ENCODE peak calls at places on chromosome 5, in nine cellular contexts. One of them, this sample, is unnamed.

GRCh38 chr5:10297646-10298204 is 10.0 kb downstream of the CMBL start:
- DNase-seq in HCT116: no peak
- DNase-seq in DND-41: no peak
- DNase-seq in neural progenitor cell: no peak
- DNase-seq in GM12865: no peak
- DNase-seq in CD8-positive, alpha-beta T cell: no peak
- DNase-seq in mammary epithelial cell: no peak
- DNase-seq in A673: no peak
- DNase-seq in PC-9: no peak
- DNase-seq in this sample: no peak

GRCh38 chr5:101942321-101942882 is 353.7 kb downstream of the SLCO4C1 start:
- DNase-seq in HCT116: peak; percentile 27
- DNase-seq in A673: peak; percentile 61
- DNase-seq in CD8-positive, alpha-beta T cell: no peak
- DNase-seq in DND-41: peak; percentile 10
- DNase-seq in mammary epithelial cell: peak; percentile 16
- DNase-seq in GM12865: peak; percentile 45
- DNase-seq in PC-9: peak; percentile 13
- DNase-seq in neural progenitor cell: peak; percentile 66
- DNase-seq in this sample: no peak

GRCh38 chr5:14914603-14915277 is 43.2 kb upstream of the ANKH start:
- DNase-seq in DND-41: no peak
- DNase-seq in neural progenitor cell: no peak
- DNase-seq in HCT116: no peak
- DNase-seq in PC-9: no peak
- DNase-seq in A673: no peak
- DNase-seq in CD8-positive, alpha-beta T cell: no peak
- DNase-seq in GM12865: no peak
- DNase-seq in mammary epithelial cell: peak; percentile 67
- DNase-seq in this sample: no peak

GRCh38 chr5:137486707-137487106 is 12.4 kb downstream of the SPOCK1 start:
- DNase-seq in DND-41: no peak
- DNase-seq in CD8-positive, alpha-beta T cell: no peak
- DNase-seq in GM12865: no peak
- DNase-seq in PC-9: no peak
- DNase-seq in neural progenitor cell: no peak
- DNase-seq in A673: no peak
- DNase-seq in mammary epithelial cell: no peak
- DNase-seq in HCT116: no peak
- DNase-seq in this sample: no peak

GRCh38 chr5:78760411-78761169 is 112.0 kb upstream of the LHFPL2 start:
- DNase-seq in neural progenitor cell: no peak
- DNase-seq in GM12865: peak; percentile 36
- DNase-seq in A673: no peak
- DNase-seq in DND-41: no peak
- DNase-seq in PC-9: no peak
- DNase-seq in CD8-positive, alpha-beta T cell: no peak
- DNase-seq in mammary epithelial cell: no peak
- DNase-seq in HCT116: no peak
- DNase-seq in this sample: no peak

GRCh38 chr5:11857391-11857790 is 46.9 kb downstream of the CTNND2 start:
- DNase-seq in mammary epithelial cell: no peak
- DNase-seq in GM12865: no peak
- DNase-seq in PC-9: no peak
- DNase-seq in neural progenitor cell: no peak
- DNase-seq in HCT116: no peak
- DNase-seq in A673: no peak
- DNase-seq in CD8-positive, alpha-beta T cell: no peak
- DNase-seq in DND-41: no peak
- DNase-seq in this sample: no peak

GRCh38 chr5:12615141-12615820 is 711.0 kb upstream of the CTNND2 start:
- DNase-seq in mammary epithelial cell: no peak
- DNase-seq in GM12865: no peak
- DNase-seq in neural progenitor cell: no peak
- DNase-seq in PC-9: no peak
- DNase-seq in HCT116: no peak
- DNase-seq in CD8-positive, alpha-beta T cell: no peak
- DNase-seq in A673: no peak
- DNase-seq in DND-41: peak; percentile 56
- DNase-seq in this sample: no peak

GRCh38 chr5:126854526-126855110 is 77.7 kb downstream of the LMNB1 start:
- DNase-seq in A673: no peak
- DNase-seq in DND-41: no peak
- DNase-seq in CD8-positive, alpha-beta T cell: no peak
- DNase-seq in mammary epithelial cell: no peak
- DNase-seq in neural progenitor cell: no peak
- DNase-seq in HCT116: no peak
- DNase-seq in PC-9: no peak
- DNase-seq in GM12865: no peak
- DNase-seq in this sample: no peak

GRCh38 chr5:153619706-153620105 is 129.2 kb downstream of the GRIA1 start:
- DNase-seq in DND-41: no peak
- DNase-seq in neural progenitor cell: no peak
- DNase-seq in mammary epithelial cell: peak; percentile 64
- DNase-seq in HCT116: no peak
- DNase-seq in PC-9: no peak
- DNase-seq in CD8-positive, alpha-beta T cell: no peak
- DNase-seq in GM12865: no peak
- DNase-seq in A673: no peak
- DNase-seq in this sample: no peak

GRCh38 chr5:6480133-6481051 is 31.7 kb downstream of the UBE2QL1 start:
- DNase-seq in A673: no peak
- DNase-seq in CD8-positive, alpha-beta T cell: no peak
- DNase-seq in DND-41: no peak
- DNase-seq in HCT116: no peak
- DNase-seq in mammary epithelial cell: no peak
- DNase-seq in PC-9: no peak
- DNase-seq in neural progenitor cell: peak; percentile 15
- DNase-seq in GM12865: peak; percentile 86
- DNase-seq in this sample: no peak

GRCh38 chr5:133247881-133248642 is 196.2 kb downstream of the HSPA4 start:
- DNase-seq in A673: no peak
- DNase-seq in DND-41: no peak
- DNase-seq in PC-9: peak; percentile 11
- DNase-seq in mammary epithelial cell: no peak
- DNase-seq in neural progenitor cell: peak; percentile 87
- DNase-seq in CD8-positive, alpha-beta T cell: no peak
- DNase-seq in GM12865: peak; percentile 12
- DNase-seq in HCT116: peak; percentile 60
- DNase-seq in this sample: no peak

GRCh38 chr5:148805323-148806290 is 20.8 kb upstream of the ADRB2 start:
- DNase-seq in GM12865: peak; percentile 76
- DNase-seq in PC-9: peak; percentile 43
- DNase-seq in A673: peak; percentile 48
- DNase-seq in HCT116: no peak
- DNase-seq in DND-41: no peak
- DNase-seq in neural progenitor cell: no peak
- DNase-seq in CD8-positive, alpha-beta T cell: no peak
- DNase-seq in mammary epithelial cell: peak; percentile 36
- DNase-seq in this sample: no peak

GRCh38 chr5:42397267-42397666 is 26.0 kb upstream of the GHR start:
- DNase-seq in DND-41: no peak
- DNase-seq in PC-9: no peak
- DNase-seq in HCT116: no peak
- DNase-seq in neural progenitor cell: no peak
- DNase-seq in GM12865: no peak
- DNase-seq in CD8-positive, alpha-beta T cell: no peak
- DNase-seq in A673: no peak
- DNase-seq in mammary epithelial cell: no peak
- DNase-seq in this sample: no peak

GRCh38 chr5:94130077-94130476 is 388.7 kb upstream of the POU5F2 start:
- DNase-seq in mammary epithelial cell: no peak
- DNase-seq in DND-41: no peak
- DNase-seq in neural progenitor cell: no peak
- DNase-seq in A673: no peak
- DNase-seq in PC-9: no peak
- DNase-seq in HCT116: no peak
- DNase-seq in CD8-positive, alpha-beta T cell: no peak
- DNase-seq in GM12865: no peak
- DNase-seq in this sample: no peak

GRCh38 chr5:324736-325612 is 3.5 kb downstream of the AHRR start:
- DNase-seq in mammary epithelial cell: no peak
- DNase-seq in PC-9: no peak
- DNase-seq in neural progenitor cell: no peak
- DNase-seq in GM12865: no peak
- DNase-seq in DND-41: no peak
- DNase-seq in CD8-positive, alpha-beta T cell: no peak
- DNase-seq in A673: no peak
- DNase-seq in HCT116: no peak
- DNase-seq in this sample: no peak
- H3K4me3 ChIP-seq in mammary epithelial cell: no peak overlapping the region
- H3K4me3 ChIP-seq in PC-9: no peak overlapping the region
- H3K4me3 ChIP-seq in neural progenitor cell: no peak overlapping the region
- H3K4me3 ChIP-seq in GM12865: no peak overlapping the region
- H3K4me3 ChIP-seq in DND-41: no peak overlapping the region
- H3K4me3 ChIP-seq in CD8-positive, alpha-beta T cell: no peak overlapping the region
- H3K4me3 ChIP-seq in A673: no peak overlapping the region
- H3K4me3 ChIP-seq in HCT116: no peak overlapping the region
- H3K4me3 ChIP-seq in this sample: no peak overlapping the region

DNA sequence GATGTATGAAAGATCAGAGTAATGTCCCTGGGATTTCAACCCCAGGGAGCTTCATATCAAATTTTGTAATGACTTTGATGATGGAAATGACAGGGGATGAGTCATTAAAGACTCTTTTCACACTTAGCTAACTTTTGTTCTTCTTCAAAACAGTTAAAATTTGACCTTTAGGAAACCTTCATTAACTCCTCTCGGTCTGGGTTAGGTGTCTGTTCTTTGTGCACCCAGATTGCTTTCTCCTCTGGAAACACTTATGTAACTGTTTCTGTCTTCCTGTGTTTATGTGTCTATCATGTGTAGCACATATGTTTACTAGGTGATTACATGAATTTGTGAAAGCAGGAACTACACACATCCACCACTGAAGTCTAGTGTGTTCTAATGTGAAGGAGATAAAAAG is 1.6 kb downstream of the SRFBP1 start:
- DNase-seq in HCT116: no peak
- DNase-seq in A673: no peak
- DNase-seq in PC-9: no peak
- DNase-seq in CD8-positive, alpha-beta T cell: no peak
- DNase-seq in DND-41: no peak
- DNase-seq in GM12865: peak; percentile 14
- DNase-seq in mammary epithelial cell: no peak
- DNase-seq in neural progenitor cell: no peak
- DNase-seq in this sample: no peak
- TF ChIP-seq CTCF in HCT116: no peak
- TF ChIP-seq CTCF in A673: no peak
- TF ChIP-seq CTCF in PC-9: no peak
- TF ChIP-seq CTCF in CD8-positive, alpha-beta T cell: no peak
- TF ChIP-seq CTCF in DND-41: no peak
- TF ChIP-seq CTCF in GM12865: no peak
- TF ChIP-seq CTCF in mammary epithelial cell: no peak
- TF ChIP-seq CTCF in neural progenitor cell: no peak
- TF ChIP-seq CTCF in this sample: no peak

GRCh38 chr5:175444060-175444904 is at the start of gene DRD1:
- DNase-seq in CD8-positive, alpha-beta T cell: peak; percentile 51
- DNase-seq in mammary epithelial cell: peak; percentile 25
- DNase-seq in HCT116: no peak
- DNase-seq in A673: peak; percentile 43
- DNase-seq in PC-9: peak; percentile 9
- DNase-seq in DND-41: no peak
- DNase-seq in GM12865: peak; percentile 29
- DNase-seq in neural progenitor cell: peak; percentile 85
- DNase-seq in this sample: no peak

GRCh38 chr5:175448276-175448675 is 4.3 kb upstream of the DRD1 start:
- DNase-seq in A673: no peak
- DNase-seq in DND-41: no peak
- DNase-seq in HCT116: no peak
- DNase-seq in GM12865: no peak
- DNase-seq in PC-9: no peak
- DNase-seq in CD8-positive, alpha-beta T cell: no peak
- DNase-seq in neural progenitor cell: peak; percentile 58
- DNase-seq in mammary epithelial cell: peak; percentile 56
- DNase-seq in this sample: no peak

GRCh38 chr5:175447571-175447970 is 3.6 kb upstream of the DRD1 start:
- DNase-seq in CD8-positive, alpha-beta T cell: no peak
- DNase-seq in neural progenitor cell: peak; percentile 32
- DNase-seq in mammary epithelial cell: no peak
- DNase-seq in HCT116: no peak
- DNase-seq in A673: no peak
- DNase-seq in PC-9: no peak
- DNase-seq in DND-41: no peak
- DNase-seq in GM12865: no peak
- DNase-seq in this sample: no peak

GRCh38 chr5:175443514-175444059 is 395 bp downstream of the DRD1 start:
- DNase-seq in DND-41: no peak
- DNase-seq in HCT116: no peak
- DNase-seq in mammary epithelial cell: no peak
- DNase-seq in PC-9: no peak
- DNase-seq in CD8-positive, alpha-beta T cell: no peak
- DNase-seq in GM12865: no peak
- DNase-seq in neural progenitor cell: peak; percentile 46
- DNase-seq in A673: no peak
- DNase-seq in this sample: no peak

DNA sequence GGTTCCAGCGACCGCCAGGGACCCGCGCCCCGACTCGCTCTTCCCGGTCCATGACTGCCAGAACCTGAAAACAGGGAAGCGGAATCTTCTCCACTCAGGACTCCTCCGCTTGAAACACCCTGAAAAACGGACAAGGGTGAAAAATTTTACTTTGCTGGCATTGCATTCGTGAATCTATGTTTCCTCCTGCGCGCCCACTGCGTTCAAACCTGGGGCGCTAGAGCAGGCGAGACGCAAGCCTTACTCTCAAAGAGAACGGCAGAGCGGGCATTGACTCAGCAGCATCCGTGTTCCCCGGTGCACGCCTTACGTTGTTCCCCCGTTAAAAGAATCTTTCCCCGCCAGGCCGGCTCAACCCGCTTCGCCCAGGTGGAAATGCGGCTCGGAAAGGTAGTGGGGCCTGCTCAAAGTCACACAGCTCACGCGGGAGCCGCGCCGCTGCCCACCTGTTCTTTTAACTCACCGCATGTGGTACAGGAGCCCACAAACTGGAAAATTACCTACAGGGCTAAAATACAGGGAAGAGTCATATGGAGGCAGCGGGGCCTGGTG is 999 bp upstream of the DRD1 start:
- DNase-seq in DND-41: no peak
- DNase-seq in HCT116: no peak
- DNase-seq in CD8-positive, alpha-beta T cell: no peak
- DNase-seq in neural progenitor cell: no peak
- DNase-seq in mammary epithelial cell: no peak
- DNase-seq in PC-9: no peak
- DNase-seq in A673: no peak
- DNase-seq in GM12865: no peak
- DNase-seq in this sample: no peak
- H3K4me3 ChIP-seq in DND-41: no peak overlapping the region
- H3K4me3 ChIP-seq in HCT116: peak overlapping the region; percentile 42
- H3K4me3 ChIP-seq in CD8-positive, alpha-beta T cell: no peak overlapping the region
- H3K4me3 ChIP-seq in neural progenitor cell: peak overlapping the region; percentile 56
- H3K4me3 ChIP-seq in mammary epithelial cell: no peak overlapping the region
- H3K4me3 ChIP-seq in PC-9: no peak overlapping the region
- H3K4me3 ChIP-seq in A673: no peak overlapping the region
- H3K4me3 ChIP-seq in GM12865: no peak overlapping the region
- H3K4me3 ChIP-seq in this sample: no peak overlapping the region

DNA sequence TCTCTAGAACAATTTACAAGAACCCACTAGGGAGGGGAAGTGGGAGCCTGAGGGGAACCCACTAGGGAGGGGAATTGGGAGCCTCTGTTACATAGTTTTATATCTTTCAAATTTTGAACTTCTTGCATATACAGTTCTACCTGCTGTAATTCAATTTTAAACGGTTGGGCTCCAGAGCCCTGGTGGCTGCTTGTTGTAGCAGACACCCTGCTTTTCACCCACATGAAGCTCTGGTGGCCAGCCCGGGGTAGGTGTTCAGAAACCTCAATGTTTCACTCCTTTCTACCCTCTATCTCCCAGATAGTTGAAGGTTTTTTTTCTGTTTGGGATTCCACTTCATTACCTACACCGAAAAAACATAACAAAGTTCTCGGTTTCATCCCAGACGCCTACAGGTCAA is 124.4 kb downstream of the TMEM174 start:
- DNase-seq in neural progenitor cell: no peak
- DNase-seq in A673: no peak
- DNase-seq in CD8-positive, alpha-beta T cell: no peak
- DNase-seq in HCT116: no peak
- DNase-seq in PC-9: no peak
- DNase-seq in DND-41: no peak
- DNase-seq in mammary epithelial cell: no peak
- DNase-seq in GM12865: no peak
- DNase-seq in this sample: no peak
- TF ChIP-seq CTCF in neural progenitor cell: peak; percentile 5
- TF ChIP-seq CTCF in A673: no peak
- TF ChIP-seq CTCF in CD8-positive, alpha-beta T cell: no peak
- TF ChIP-seq CTCF in HCT116: no peak
- TF ChIP-seq CTCF in PC-9: no peak
- TF ChIP-seq CTCF in DND-41: no peak
- TF ChIP-seq CTCF in mammary epithelial cell: no peak
- TF ChIP-seq CTCF in GM12865: no peak
- TF ChIP-seq CTCF in this sample: no peak

This sample was measured in LNCaP clone FGC.